ENCODE peak calls at places on chromosomes 6 and 20, in five cellular contexts. One of them, this sample, is unnamed.

GRCh38 chr6:109794201-109794926 is 103.3 kb downstream of the FIG4 start:
- DNase-seq in cardiac muscle cell: peak; percentile 19
- DNase-seq in astrocyte: peak; percentile 75
- DNase-seq in PC-3: peak; percentile 77
- DNase-seq in OCI-LY7: peak; percentile 31
- DNase-seq in this sample: peak; percentile 72

GRCh38 chr6:96792791-96793190 is 44.5 kb downstream of the GPR63 start:
- DNase-seq in astrocyte: no peak
- DNase-seq in cardiac muscle cell: no peak
- DNase-seq in OCI-LY7: no peak
- DNase-seq in PC-3: no peak
- DNase-seq in this sample: no peak

GRCh38 chr6:143755301-143755744 is 77.6 kb downstream of the PHACTR2 start:
- DNase-seq in PC-3: no peak
- DNase-seq in OCI-LY7: no peak
- DNase-seq in astrocyte: peak; percentile 60
- DNase-seq in cardiac muscle cell: peak; percentile 87
- DNase-seq in this sample: peak; percentile 86

GRCh38 chr20:42359617-42360016 is 741.4 kb upstream of the CHD6 start:
- DNase-seq in OCI-LY7: no peak
- DNase-seq in PC-3: no peak
- DNase-seq in cardiac muscle cell: no peak
- DNase-seq in astrocyte: no peak
- DNase-seq in this sample: no peak

GRCh38 chr6:87944541-87944954 is 103.1 kb upstream of the SPACA1 start:
- DNase-seq in OCI-LY7: peak; percentile 58
- DNase-seq in PC-3: peak; percentile 60
- DNase-seq in astrocyte: peak; percentile 78
- DNase-seq in cardiac muscle cell: peak; percentile 38
- DNase-seq in this sample: peak; percentile 41

GRCh38 chr6:164401871-164402270 is 907.5 kb downstream of the C6orf118 start:
- DNase-seq in astrocyte: no peak
- DNase-seq in cardiac muscle cell: no peak
- DNase-seq in PC-3: no peak
- DNase-seq in OCI-LY7: no peak
- DNase-seq in this sample: no peak

GRCh38 chr6:118918326-118918725 is 16.6 kb downstream of the MCM9 start:
- DNase-seq in cardiac muscle cell: peak; percentile 6
- DNase-seq in astrocyte: no peak
- DNase-seq in PC-3: no peak
- DNase-seq in OCI-LY7: no peak
- DNase-seq in this sample: no peak

GRCh38 chr20:9912858-9913434 is 74.1 kb upstream of the PAK5 start:
- DNase-seq in OCI-LY7: peak; percentile 34
- DNase-seq in PC-3: peak; percentile 80
- DNase-seq in cardiac muscle cell: peak; percentile 59
- DNase-seq in astrocyte: peak; percentile 6
- DNase-seq in this sample: peak; percentile 63

GRCh38 chr6:28710466-28711191 is 184.9 kb downstream of the GPX5 start:
- DNase-seq in cardiac muscle cell: peak; percentile 52
- DNase-seq in OCI-LY7: peak; percentile 5
- DNase-seq in astrocyte: peak; percentile 47
- DNase-seq in PC-3: peak; percentile 25
- DNase-seq in this sample: peak; percentile 42

GRCh38 chr20:219290-220115 is 7.6 kb upstream of the DEFB129 start:
- DNase-seq in OCI-LY7: peak; percentile 27
- DNase-seq in PC-3: peak; percentile 63
- DNase-seq in astrocyte: no peak
- DNase-seq in cardiac muscle cell: peak; percentile 22
- DNase-seq in this sample: peak; percentile 21

GRCh38 chr6:163667372-163668060 is 253.0 kb downstream of the QKI start:
- DNase-seq in astrocyte: peak; percentile 44
- DNase-seq in cardiac muscle cell: peak; percentile 62
- DNase-seq in PC-3: no peak
- DNase-seq in OCI-LY7: peak; percentile 94
- DNase-seq in this sample: peak; percentile 17

GRCh38 chr6:150417899-150418824 is 49.4 kb downstream of the IYD start:
- DNase-seq in PC-3: peak; percentile 86
- DNase-seq in cardiac muscle cell: peak; percentile 87
- DNase-seq in OCI-LY7: peak; percentile 91
- DNase-seq in astrocyte: peak; percentile 91
- DNase-seq in this sample: peak; percentile 88

GRCh38 chr6:15993716-15994228 is 135.1 kb upstream of the MYLIP start:
- DNase-seq in OCI-LY7: no peak
- DNase-seq in cardiac muscle cell: no peak
- DNase-seq in astrocyte: no peak
- DNase-seq in PC-3: no peak
- DNase-seq in this sample: no peak

GRCh38 chr6:29753309-29753644 is 30.0 kb downstream of the HLA-F start:
- DNase-seq in OCI-LY7: no peak
- DNase-seq in PC-3: no peak
- DNase-seq in cardiac muscle cell: no peak
- DNase-seq in astrocyte: no peak
- DNase-seq in this sample: no peak

GRCh38 chr6:29757701-29758293 is 34.6 kb downstream of the HLA-F start:
- DNase-seq in OCI-LY7: no peak
- DNase-seq in astrocyte: no peak
- DNase-seq in PC-3: no peak
- DNase-seq in cardiac muscle cell: no peak
- DNase-seq in this sample: no peak

GRCh38 chr6:29757282-29757681 is 34.0 kb downstream of the HLA-F start:
- DNase-seq in cardiac muscle cell: no peak
- DNase-seq in OCI-LY7: no peak
- DNase-seq in PC-3: no peak
- DNase-seq in astrocyte: no peak
- DNase-seq in this sample: no peak

GRCh38 chr6:29752451-29753308 is 29.4 kb downstream of the HLA-F start:
- DNase-seq in OCI-LY7: peak; percentile 90
- DNase-seq in PC-3: peak; percentile 94
- DNase-seq in astrocyte: peak; percentile 68
- DNase-seq in cardiac muscle cell: peak; percentile 90
- DNase-seq in this sample: peak; percentile 90

DNA sequence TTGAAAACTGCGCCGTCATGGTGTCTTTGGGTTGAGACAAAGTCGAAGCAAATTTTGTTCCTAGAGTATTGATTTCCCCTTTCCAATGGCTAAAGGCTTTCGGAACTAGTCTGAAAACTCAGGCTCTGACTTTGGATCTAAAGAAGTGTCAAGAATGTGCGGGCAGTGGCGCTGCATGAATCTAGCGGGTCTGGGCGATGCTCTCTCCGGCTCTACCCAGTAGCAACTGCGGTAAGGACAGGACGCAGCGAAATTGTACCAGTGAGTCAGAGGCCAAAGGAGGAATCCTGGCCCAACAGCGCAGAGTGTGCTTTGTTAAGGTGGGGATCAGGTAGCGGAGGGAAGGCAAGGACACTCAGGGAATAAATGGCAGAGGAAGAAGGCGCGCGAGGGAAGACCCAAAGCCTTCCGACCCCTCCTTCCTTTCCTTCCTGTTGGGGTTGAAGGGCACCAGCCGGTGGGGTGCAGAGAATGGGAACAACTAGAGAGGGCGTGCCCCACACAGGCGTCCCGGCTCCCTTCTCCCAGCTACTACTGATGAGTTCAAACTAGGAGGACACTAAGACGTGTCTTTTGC is 32.1 kb downstream of the HLA-F start:
- DNase-seq in PC-3: no peak
- DNase-seq in OCI-LY7: no peak
- DNase-seq in astrocyte: no peak
- DNase-seq in cardiac muscle cell: no peak
- DNase-seq in this sample: no peak
- H3K4me3 ChIP-seq in PC-3: no peak overlapping the region
- H3K4me3 ChIP-seq in OCI-LY7: no peak overlapping the region
- H3K4me3 ChIP-seq in astrocyte: no peak overlapping the region
- H3K4me3 ChIP-seq in cardiac muscle cell: no peak overlapping the region
- H3K4me3 ChIP-seq in this sample: no peak overlapping the region

GRCh38 chr20:49225896-49226295 is 6.7 kb downstream of the DDX27 start:
- DNase-seq in astrocyte: no peak
- DNase-seq in OCI-LY7: no peak
- DNase-seq in PC-3: no peak
- DNase-seq in cardiac muscle cell: no peak
- DNase-seq in this sample: no peak
- TF ChIP-seq CTCF in astrocyte: no peak
- TF ChIP-seq CTCF in OCI-LY7: no peak
- TF ChIP-seq CTCF in PC-3: peak; percentile 30
- TF ChIP-seq CTCF in cardiac muscle cell: no peak
- TF ChIP-seq CTCF in this sample: no peak

DNA sequence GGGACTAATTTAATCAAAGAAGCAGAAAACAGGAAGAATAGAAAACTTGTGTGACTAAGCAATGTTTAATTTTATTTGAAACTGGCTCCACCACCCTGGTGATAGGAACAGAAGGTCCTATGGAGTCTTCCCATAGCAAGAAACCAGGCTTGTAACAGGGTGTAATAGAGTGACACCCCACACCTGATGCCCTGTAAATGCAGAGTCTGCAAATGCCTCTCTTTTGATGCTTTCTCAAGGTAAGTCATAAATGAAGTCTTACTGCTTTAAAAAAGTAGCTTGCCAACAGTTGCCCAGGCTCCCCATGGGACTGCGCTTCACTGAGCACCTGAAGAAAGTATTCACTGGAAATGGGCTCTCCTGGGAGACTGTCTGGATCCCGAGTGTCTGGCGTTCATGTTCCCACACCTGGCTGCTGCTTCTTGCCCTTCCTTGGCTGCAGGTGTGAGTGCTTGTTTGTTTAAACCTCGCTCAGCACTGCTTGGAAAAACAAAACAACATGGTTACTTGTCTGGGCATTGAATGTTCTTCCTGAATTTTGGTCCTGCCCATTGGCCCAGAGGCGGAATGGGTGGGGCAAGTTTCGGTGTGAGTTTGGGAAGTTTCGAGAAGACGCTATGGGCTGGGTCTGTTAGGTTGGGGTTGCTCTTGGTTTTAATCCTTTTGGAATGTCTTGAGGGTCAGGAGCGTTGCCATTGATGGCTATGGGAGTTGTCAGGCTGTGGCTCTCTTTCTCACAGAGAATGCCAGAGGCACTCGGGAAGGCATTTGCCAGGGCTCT is 134.7 kb downstream of the LRRC1 start:
- DNase-seq in PC-3: no peak
- DNase-seq in OCI-LY7: no peak
- DNase-seq in cardiac muscle cell: no peak
- DNase-seq in astrocyte: no peak
- DNase-seq in this sample: no peak
- H3K4me3 ChIP-seq in PC-3: no peak overlapping the region
- H3K4me3 ChIP-seq in OCI-LY7: no peak overlapping the region
- H3K4me3 ChIP-seq in cardiac muscle cell: no peak overlapping the region
- H3K4me3 ChIP-seq in astrocyte: no peak overlapping the region
- H3K4me3 ChIP-seq in this sample: no peak overlapping the region

DNA sequence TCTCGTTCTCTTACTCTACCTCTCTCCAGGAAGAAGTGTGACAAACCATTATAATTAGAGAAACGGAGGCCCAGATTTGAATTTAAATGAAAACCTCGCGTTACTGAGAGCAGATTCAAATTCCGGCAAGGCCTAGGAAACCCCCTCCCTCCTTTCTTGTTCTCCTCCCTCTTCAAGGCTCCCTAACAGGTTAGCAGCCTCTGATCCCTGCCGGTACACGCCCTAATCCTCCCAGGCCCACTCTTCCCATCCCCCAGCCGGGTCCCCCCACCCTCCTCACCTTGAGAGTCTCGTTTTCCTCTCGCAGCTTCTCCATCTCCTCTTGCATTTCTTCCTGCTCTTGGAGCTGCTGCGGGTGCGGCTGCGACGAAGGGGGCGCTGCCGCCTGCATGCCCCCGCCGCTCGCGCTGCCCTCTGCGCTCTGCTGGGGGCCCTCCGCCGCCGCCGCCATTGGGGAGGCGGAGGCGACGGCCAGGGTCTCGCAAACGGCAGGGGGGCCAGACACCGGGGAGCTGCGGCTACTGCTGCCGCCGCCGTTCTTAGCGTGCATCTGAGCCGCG is 3.8 kb downstream of the MTCL3 start:
- DNase-seq in cardiac muscle cell: peak; percentile 38
- DNase-seq in OCI-LY7: peak; percentile 34
- DNase-seq in astrocyte: peak; percentile 10
- DNase-seq in PC-3: no peak
- DNase-seq in this sample: peak; percentile 33
- TF ChIP-seq CTCF in cardiac muscle cell: peak; percentile 19
- TF ChIP-seq CTCF in OCI-LY7: peak; percentile 45
- TF ChIP-seq CTCF in astrocyte: no peak
- TF ChIP-seq CTCF in PC-3: no peak
- TF ChIP-seq CTCF in this sample: no peak

DNA sequence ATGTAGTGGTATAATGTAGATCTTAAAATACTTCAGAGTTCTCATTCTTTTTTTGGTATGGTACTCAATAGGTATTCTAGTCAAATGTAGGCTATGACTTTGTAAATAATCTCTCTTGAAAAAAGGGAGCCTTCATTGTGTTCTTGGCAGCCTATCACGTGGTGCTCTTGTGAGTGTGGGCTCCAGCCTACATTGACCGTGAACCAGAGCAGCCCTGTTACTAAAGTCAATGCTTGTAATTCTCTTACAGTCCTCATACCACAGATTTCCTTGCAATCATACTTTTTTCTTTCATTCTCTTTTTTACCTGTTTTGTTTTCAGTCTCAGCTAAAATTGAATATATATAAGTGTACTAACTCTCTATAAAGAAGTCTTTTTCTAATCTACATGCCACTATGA is 31.1 kb downstream of the ARID1B start:
- DNase-seq in cardiac muscle cell: peak; percentile 64
- DNase-seq in PC-3: no peak
- DNase-seq in OCI-LY7: peak; percentile 38
- DNase-seq in astrocyte: peak; percentile 26
- DNase-seq in this sample: peak; percentile 56
- H3K4me3 ChIP-seq in cardiac muscle cell: no peak overlapping the region
- H3K4me3 ChIP-seq in PC-3: no peak overlapping the region
- H3K4me3 ChIP-seq in OCI-LY7: no peak overlapping the region
- H3K4me3 ChIP-seq in astrocyte: no peak overlapping the region
- H3K4me3 ChIP-seq in this sample: no peak overlapping the region

This sample was measured in fibroblast of pulmonary artery.